ENCODE peak calls at places on chromosome 13, in five cellular contexts. One of them, this sample, is unnamed.

GRCh38 chr13:75761373-75761772 is 125.2 kb downstream of the LMO7 start:
- DNase-seq in progenitor cell of endocrine pancreas: no peak
- DNase-seq in stimulated activated CD8-positive, alpha-beta memory T cell treated with anti-CD3 and anti-CD28 coated beads, Interleukin-4, amount 100 ng/mL, for 4 hours: no peak
- DNase-seq in HEK293T: no peak
- DNase-seq in T-helper 17 cell: no peak
- DNase-seq in this sample: no peak

GRCh38 chr13:40776681-40777165 is 5.7 kb upstream of the MRPS31 start:
- DNase-seq in progenitor cell of endocrine pancreas: no peak
- DNase-seq in stimulated activated CD8-positive, alpha-beta memory T cell treated with anti-CD3 and anti-CD28 coated beads, Interleukin-4, amount 100 ng/mL, for 4 hours: peak; percentile 45
- DNase-seq in HEK293T: no peak
- DNase-seq in T-helper 17 cell: peak; percentile 59
- DNase-seq in this sample: peak; percentile 76

GRCh38 chr13:96552523-96552922 is 441.8 kb downstream of the OXGR1 start:
- DNase-seq in progenitor cell of endocrine pancreas: no peak
- DNase-seq in stimulated activated CD8-positive, alpha-beta memory T cell treated with anti-CD3 and anti-CD28 coated beads, Interleukin-4, amount 100 ng/mL, for 4 hours: no peak
- DNase-seq in HEK293T: no peak
- DNase-seq in T-helper 17 cell: no peak
- DNase-seq in this sample: no peak

GRCh38 chr13:95573226-95573625 is 20.7 kb downstream of the CLDN10 start:
- DNase-seq in progenitor cell of endocrine pancreas: no peak
- DNase-seq in stimulated activated CD8-positive, alpha-beta memory T cell treated with anti-CD3 and anti-CD28 coated beads, Interleukin-4, amount 100 ng/mL, for 4 hours: no peak
- DNase-seq in HEK293T: no peak
- DNase-seq in T-helper 17 cell: no peak
- DNase-seq in this sample: no peak

GRCh38 chr13:33188093-33188882 is 97.3 kb downstream of the STARD13 start:
- DNase-seq in progenitor cell of endocrine pancreas: no peak
- DNase-seq in stimulated activated CD8-positive, alpha-beta memory T cell treated with anti-CD3 and anti-CD28 coated beads, Interleukin-4, amount 100 ng/mL, for 4 hours: no peak
- DNase-seq in HEK293T: no peak
- DNase-seq in T-helper 17 cell: no peak
- DNase-seq in this sample: no peak

GRCh38 chr13:23921451-23921888 is 24.2 kb upstream of the C1QTNF9B start:
- DNase-seq in progenitor cell of endocrine pancreas: no peak
- DNase-seq in stimulated activated CD8-positive, alpha-beta memory T cell treated with anti-CD3 and anti-CD28 coated beads, Interleukin-4, amount 100 ng/mL, for 4 hours: no peak
- DNase-seq in HEK293T: peak; percentile 9
- DNase-seq in T-helper 17 cell: no peak
- DNase-seq in this sample: no peak

GRCh38 chr13:24264976-24265375 is 44.4 kb upstream of the C1QTNF9 start:
- DNase-seq in progenitor cell of endocrine pancreas: no peak
- DNase-seq in stimulated activated CD8-positive, alpha-beta memory T cell treated with anti-CD3 and anti-CD28 coated beads, Interleukin-4, amount 100 ng/mL, for 4 hours: peak; percentile 60
- DNase-seq in HEK293T: no peak
- DNase-seq in T-helper 17 cell: peak; percentile 72
- DNase-seq in this sample: no peak

GRCh38 chr13:110361365-110361911 is 54.4 kb downstream of the COL4A2 start:
- DNase-seq in progenitor cell of endocrine pancreas: no peak
- DNase-seq in stimulated activated CD8-positive, alpha-beta memory T cell treated with anti-CD3 and anti-CD28 coated beads, Interleukin-4, amount 100 ng/mL, for 4 hours: no peak
- DNase-seq in HEK293T: no peak
- DNase-seq in T-helper 17 cell: no peak
- DNase-seq in this sample: no peak

GRCh38 chr13:86684402-86684801 is 885.2 kb upstream of the SLITRK6 start:
- DNase-seq in progenitor cell of endocrine pancreas: no peak
- DNase-seq in stimulated activated CD8-positive, alpha-beta memory T cell treated with anti-CD3 and anti-CD28 coated beads, Interleukin-4, amount 100 ng/mL, for 4 hours: no peak
- DNase-seq in HEK293T: no peak
- DNase-seq in T-helper 17 cell: no peak
- DNase-seq in this sample: no peak

GRCh38 chr13:105567951-105568510 is 967.4 kb downstream of the EFNB2 start:
- DNase-seq in progenitor cell of endocrine pancreas: no peak
- DNase-seq in stimulated activated CD8-positive, alpha-beta memory T cell treated with anti-CD3 and anti-CD28 coated beads, Interleukin-4, amount 100 ng/mL, for 4 hours: no peak
- DNase-seq in HEK293T: no peak
- DNase-seq in T-helper 17 cell: no peak
- DNase-seq in this sample: no peak

GRCh38 chr13:42396901-42397670 is 125.1 kb downstream of the AKAP11 start:
- DNase-seq in progenitor cell of endocrine pancreas: no peak
- DNase-seq in stimulated activated CD8-positive, alpha-beta memory T cell treated with anti-CD3 and anti-CD28 coated beads, Interleukin-4, amount 100 ng/mL, for 4 hours: no peak
- DNase-seq in HEK293T: no peak
- DNase-seq in T-helper 17 cell: no peak
- DNase-seq in this sample: no peak

GRCh38 chr13:73288596-73288995 is 229.8 kb downstream of the KLF5 start:
- DNase-seq in progenitor cell of endocrine pancreas: no peak
- DNase-seq in stimulated activated CD8-positive, alpha-beta memory T cell treated with anti-CD3 and anti-CD28 coated beads, Interleukin-4, amount 100 ng/mL, for 4 hours: no peak
- DNase-seq in HEK293T: no peak
- DNase-seq in T-helper 17 cell: no peak
- DNase-seq in this sample: no peak

GRCh38 chr13:98325724-98326123 is 148.7 kb upstream of the RNF113B start:
- DNase-seq in progenitor cell of endocrine pancreas: no peak
- DNase-seq in stimulated activated CD8-positive, alpha-beta memory T cell treated with anti-CD3 and anti-CD28 coated beads, Interleukin-4, amount 100 ng/mL, for 4 hours: no peak
- DNase-seq in HEK293T: no peak
- DNase-seq in T-helper 17 cell: no peak
- DNase-seq in this sample: no peak

GRCh38 chr13:106100261-106100919 is 435.1 kb downstream of the EFNB2 start:
- DNase-seq in progenitor cell of endocrine pancreas: no peak
- DNase-seq in stimulated activated CD8-positive, alpha-beta memory T cell treated with anti-CD3 and anti-CD28 coated beads, Interleukin-4, amount 100 ng/mL, for 4 hours: no peak
- DNase-seq in HEK293T: no peak
- DNase-seq in T-helper 17 cell: no peak
- DNase-seq in this sample: no peak

GRCh38 chr13:69704311-69704710 is 403.3 kb upstream of the ATXN8OS start:
- DNase-seq in progenitor cell of endocrine pancreas: no peak
- DNase-seq in stimulated activated CD8-positive, alpha-beta memory T cell treated with anti-CD3 and anti-CD28 coated beads, Interleukin-4, amount 100 ng/mL, for 4 hours: no peak
- DNase-seq in HEK293T: no peak
- DNase-seq in T-helper 17 cell: no peak
- DNase-seq in this sample: no peak

GRCh38 chr13:89695343-89696257 is 1651.9 kb upstream of the MIR17HG start:
- DNase-seq in progenitor cell of endocrine pancreas: peak; percentile 42
- DNase-seq in stimulated activated CD8-positive, alpha-beta memory T cell treated with anti-CD3 and anti-CD28 coated beads, Interleukin-4, amount 100 ng/mL, for 4 hours: no peak
- DNase-seq in HEK293T: peak; percentile 70
- DNase-seq in T-helper 17 cell: no peak
- DNase-seq in this sample: no peak

GRCh38 chr13:73275163-73275562 is 216.4 kb downstream of the KLF5 start:
- DNase-seq in progenitor cell of endocrine pancreas: no peak
- DNase-seq in stimulated activated CD8-positive, alpha-beta memory T cell treated with anti-CD3 and anti-CD28 coated beads, Interleukin-4, amount 100 ng/mL, for 4 hours: no peak
- DNase-seq in HEK293T: no peak
- DNase-seq in T-helper 17 cell: no peak
- DNase-seq in this sample: no peak

GRCh38 chr13:94227255-94227879 is 252.1 kb downstream of the DCT start:
- DNase-seq in progenitor cell of endocrine pancreas: no peak
- DNase-seq in stimulated activated CD8-positive, alpha-beta memory T cell treated with anti-CD3 and anti-CD28 coated beads, Interleukin-4, amount 100 ng/mL, for 4 hours: no peak
- DNase-seq in HEK293T: no peak
- DNase-seq in T-helper 17 cell: no peak
- DNase-seq in this sample: no peak

GRCh38 chr13:94217370-94217769 is 262.1 kb downstream of the DCT start:
- DNase-seq in progenitor cell of endocrine pancreas: no peak
- DNase-seq in stimulated activated CD8-positive, alpha-beta memory T cell treated with anti-CD3 and anti-CD28 coated beads, Interleukin-4, amount 100 ng/mL, for 4 hours: no peak
- DNase-seq in HEK293T: no peak
- DNase-seq in T-helper 17 cell: no peak
- DNase-seq in this sample: no peak

GRCh38 chr13:87872813-87873212 is 201.6 kb downstream of the SLITRK5 start:
- DNase-seq in progenitor cell of endocrine pancreas: no peak
- DNase-seq in stimulated activated CD8-positive, alpha-beta memory T cell treated with anti-CD3 and anti-CD28 coated beads, Interleukin-4, amount 100 ng/mL, for 4 hours: no peak
- DNase-seq in HEK293T: no peak
- DNase-seq in T-helper 17 cell: no peak
- DNase-seq in this sample: no peak

GRCh38 chr13:72839831-72840426 is 58.0 kb downstream of the PIBF1 start:
- DNase-seq in progenitor cell of endocrine pancreas: peak; percentile 17
- DNase-seq in stimulated activated CD8-positive, alpha-beta memory T cell treated with anti-CD3 and anti-CD28 coated beads, Interleukin-4, amount 100 ng/mL, for 4 hours: no peak
- DNase-seq in HEK293T: peak; percentile 86
- DNase-seq in T-helper 17 cell: peak; percentile 10
- DNase-seq in this sample: no peak

GRCh38 chr13:31477961-31478360 is 261.4 kb upstream of the RXFP2 start:
- DNase-seq in progenitor cell of endocrine pancreas: no peak
- DNase-seq in stimulated activated CD8-positive, alpha-beta memory T cell treated with anti-CD3 and anti-CD28 coated beads, Interleukin-4, amount 100 ng/mL, for 4 hours: no peak
- DNase-seq in HEK293T: no peak
- DNase-seq in T-helper 17 cell: no peak
- DNase-seq in this sample: no peak

GRCh38 chr13:25375727-25376358 is 4.1 kb downstream of the ATP8A2 start:
- DNase-seq in progenitor cell of endocrine pancreas: peak; percentile 18
- DNase-seq in stimulated activated CD8-positive, alpha-beta memory T cell treated with anti-CD3 and anti-CD28 coated beads, Interleukin-4, amount 100 ng/mL, for 4 hours: no peak
- DNase-seq in HEK293T: peak; percentile 48
- DNase-seq in T-helper 17 cell: no peak
- DNase-seq in this sample: no peak

GRCh38 chr13:32938907-32939306 is 77.3 kb upstream of the KL start:
- DNase-seq in progenitor cell of endocrine pancreas: no peak
- DNase-seq in stimulated activated CD8-positive, alpha-beta memory T cell treated with anti-CD3 and anti-CD28 coated beads, Interleukin-4, amount 100 ng/mL, for 4 hours: no peak
- DNase-seq in HEK293T: no peak
- DNase-seq in T-helper 17 cell: no peak
- DNase-seq in this sample: no peak

GRCh38 chr13:43284162-43284561 is 260.8 kb downstream of the DNAJC15 start:
- DNase-seq in progenitor cell of endocrine pancreas: no peak
- DNase-seq in stimulated activated CD8-positive, alpha-beta memory T cell treated with anti-CD3 and anti-CD28 coated beads, Interleukin-4, amount 100 ng/mL, for 4 hours: no peak
- DNase-seq in HEK293T: no peak
- DNase-seq in T-helper 17 cell: no peak
- DNase-seq in this sample: no peak